ENCODE peak calls at places on chromosomes 16 and 17, in five cellular contexts. One of them, this sample, is unnamed.
A peak's percentile ranks its signal among the peaks of the same experiment; 100 is the strongest.

GRCh38 chr16:4496305-4496704 is 20.1 kb downstream of the HMOX2 start:
- DNase-seq in A549: no peak
- DNase-seq in OCI-LY7: no peak
- DNase-seq in GM23338: no peak
- DNase-seq in MM.1S: no peak
- DNase-seq in this sample: no peak

GRCh38 chr17:73232587-73233373 is 28.9 kb downstream of the CPSF4L start:
- DNase-seq in A549: peak; percentile 55
- DNase-seq in OCI-LY7: peak; percentile 58
- DNase-seq in GM23338: peak; percentile 63
- DNase-seq in MM.1S: peak; percentile 53
- DNase-seq in this sample: no peak

GRCh38 chr17:7435676-7436555 is 681 bp downstream of the TMEM102 start:
- DNase-seq in A549: peak; percentile 59
- DNase-seq in OCI-LY7: peak; percentile 83
- DNase-seq in GM23338: peak; percentile 80
- DNase-seq in MM.1S: peak; percentile 52
- DNase-seq in this sample: peak; percentile 35

GRCh38 chr17:45299311-45299710 is 17.5 kb downstream of the MAP3K14 start:
- DNase-seq in A549: no peak
- DNase-seq in OCI-LY7: peak; percentile 34
- DNase-seq in GM23338: no peak
- DNase-seq in MM.1S: no peak
- DNase-seq in this sample: no peak

GRCh38 chr16:80806957-80807356 is 2.6 kb upstream of the CDYL2 start:
- DNase-seq in A549: no peak
- DNase-seq in OCI-LY7: no peak
- DNase-seq in GM23338: no peak
- DNase-seq in MM.1S: no peak
- DNase-seq in this sample: no peak

GRCh38 chr16:73019456-73020362 is 28.2 kb downstream of the ZFHX3 start:
- DNase-seq in A549: peak; percentile 87
- DNase-seq in OCI-LY7: no peak
- DNase-seq in GM23338: no peak
- DNase-seq in MM.1S: no peak
- DNase-seq in this sample: no peak

GRCh38 chr16:56911771-56912541 is 20.0 kb upstream of the HERPUD1 start:
- DNase-seq in A549: no peak
- DNase-seq in OCI-LY7: peak; percentile 88
- DNase-seq in GM23338: no peak
- DNase-seq in MM.1S: peak; percentile 75
- DNase-seq in this sample: no peak

GRCh38 chr17:58344047-58344790 is 7.8 kb downstream of the SUPT4H1 start:
- DNase-seq in A549: no peak
- DNase-seq in OCI-LY7: peak; percentile 95
- DNase-seq in GM23338: no peak
- DNase-seq in MM.1S: peak; percentile 99
- DNase-seq in this sample: peak; percentile 89

GRCh38 chr17:18008496-18009268 is 30.3 kb downstream of the ATPAF2 start:
- DNase-seq in A549: no peak
- DNase-seq in OCI-LY7: no peak
- DNase-seq in GM23338: no peak
- DNase-seq in MM.1S: no peak
- DNase-seq in this sample: no peak

GRCh38 chr17:57009737-57010445 is 32.0 kb downstream of the SCPEP1 start:
- DNase-seq in A549: peak; percentile 79
- DNase-seq in OCI-LY7: peak; percentile 81
- DNase-seq in GM23338: peak; percentile 92
- DNase-seq in MM.1S: peak; percentile 53
- DNase-seq in this sample: peak; percentile 23

GRCh38 chr16:70638814-70639792 is 7.3 kb upstream of the IL34 start:
- DNase-seq in A549: no peak
- DNase-seq in OCI-LY7: no peak
- DNase-seq in GM23338: no peak
- DNase-seq in MM.1S: peak; percentile 73
- DNase-seq in this sample: no peak

GRCh38 chr16:84813141-84813933 is 6.4 kb upstream of the CRISPLD2 start:
- DNase-seq in A549: no peak
- DNase-seq in OCI-LY7: no peak
- DNase-seq in GM23338: no peak
- DNase-seq in MM.1S: no peak
- DNase-seq in this sample: no peak

GRCh38 chr17:8599351-8600011 is 31.0 kb downstream of the MYH10 start:
- DNase-seq in A549: no peak
- DNase-seq in OCI-LY7: no peak
- DNase-seq in GM23338: no peak
- DNase-seq in MM.1S: no peak
- DNase-seq in this sample: no peak

GRCh38 chr17:46964315-46965265 is 14.5 kb downstream of the RPRML start:
- DNase-seq in A549: no peak
- DNase-seq in OCI-LY7: no peak
- DNase-seq in GM23338: peak; percentile 72
- DNase-seq in MM.1S: no peak
- DNase-seq in this sample: no peak

GRCh38 chr16:75591001-75591852 is 25.0 kb downstream of the GABARAPL2 start:
- DNase-seq in A549: no peak
- DNase-seq in OCI-LY7: no peak
- DNase-seq in GM23338: peak; percentile 45
- DNase-seq in MM.1S: no peak
- DNase-seq in this sample: no peak

GRCh38 chr16:67546761-67547422 is 15.4 kb upstream of the CTCF start:
- DNase-seq in A549: peak; percentile 85
- DNase-seq in OCI-LY7: peak; percentile 90
- DNase-seq in GM23338: peak; percentile 89
- DNase-seq in MM.1S: peak; percentile 78
- DNase-seq in this sample: peak; percentile 65

GRCh38 chr17:78131172-78132085 is 858 bp downstream of the TMC8 start:
- DNase-seq in A549: no peak
- DNase-seq in OCI-LY7: peak; percentile 70
- DNase-seq in GM23338: no peak
- DNase-seq in MM.1S: peak; percentile 35
- DNase-seq in this sample: peak; percentile 44

GRCh38 chr17:58337126-58337599 is 8.6 kb upstream of the TSPOAP1 start:
- DNase-seq in A549: no peak
- DNase-seq in OCI-LY7: peak; percentile 81
- DNase-seq in GM23338: peak; percentile 17
- DNase-seq in MM.1S: peak; percentile 50
- DNase-seq in this sample: no peak

GRCh38 chr17:81644976-81645952 is 8.3 kb downstream of the TSPAN10 start:
- DNase-seq in A549: no peak
- DNase-seq in OCI-LY7: no peak
- DNase-seq in GM23338: no peak
- DNase-seq in MM.1S: no peak
- DNase-seq in this sample: no peak

GRCh38 chr16:69940676-69941075 is 10.5 kb upstream of the CLEC18A start:
- DNase-seq in A549: no peak
- DNase-seq in OCI-LY7: no peak
- DNase-seq in GM23338: no peak
- DNase-seq in MM.1S: no peak
- DNase-seq in this sample: no peak

GRCh38 chr17:68981288-68981687 is 26.1 kb upstream of the ABCA8 start:
- DNase-seq in A549: no peak
- DNase-seq in OCI-LY7: no peak
- DNase-seq in GM23338: no peak
- DNase-seq in MM.1S: peak; percentile 53
- DNase-seq in this sample: no peak

GRCh38 chr17:38428150-38428642 is at the start of gene ARHGAP23:
- DNase-seq in A549: peak; percentile 60
- DNase-seq in OCI-LY7: peak; percentile 51
- DNase-seq in GM23338: peak; percentile 77
- DNase-seq in MM.1S: peak; percentile 74
- DNase-seq in this sample: peak; percentile 38

GRCh38 chr16:81778861-81779539 is at the start of gene PLCG2:
- DNase-seq in A549: peak; percentile 67
- DNase-seq in OCI-LY7: peak; percentile 85
- DNase-seq in GM23338: peak; percentile 85
- DNase-seq in MM.1S: peak; percentile 66
- DNase-seq in this sample: peak; percentile 16

GRCh38 chr17:59825533-59826316 is 67.0 kb downstream of the TUBD1 start:
- DNase-seq in A549: no peak
- DNase-seq in OCI-LY7: no peak
- DNase-seq in GM23338: no peak
- DNase-seq in MM.1S: no peak
- DNase-seq in this sample: no peak

GRCh38 chr17:62653831-62654829 is 26.7 kb downstream of the MRC2 start:
- DNase-seq in A549: no peak
- DNase-seq in OCI-LY7: no peak
- DNase-seq in GM23338: no peak
- DNase-seq in MM.1S: no peak
- DNase-seq in this sample: no peak

GRCh38 chr17:8118769-8119574 is 658 bp upstream of the ALOXE3 start:
- DNase-seq in A549: peak; percentile 90
- DNase-seq in OCI-LY7: peak; percentile 89
- DNase-seq in GM23338: peak; percentile 91
- DNase-seq in MM.1S: peak; percentile 85
- DNase-seq in this sample: peak; percentile 68

GRCh38 chr17:46818929-46819859 is 702 bp upstream of the WNT3 start:
- DNase-seq in A549: no peak
- DNase-seq in OCI-LY7: no peak
- DNase-seq in GM23338: peak; percentile 92
- DNase-seq in MM.1S: no peak
- DNase-seq in this sample: no peak

GRCh38 chr17:61160789-61161440 is 238.7 kb upstream of the TBX2 start:
- DNase-seq in A549: no peak
- DNase-seq in OCI-LY7: no peak
- DNase-seq in GM23338: no peak
- DNase-seq in MM.1S: no peak
- DNase-seq in this sample: no peak

GRCh38 chr16:66462912-66463311 is 35.8 kb downstream of the BEAN1 start:
- DNase-seq in A549: no peak
- DNase-seq in OCI-LY7: no peak
- DNase-seq in GM23338: no peak
- DNase-seq in MM.1S: no peak
- DNase-seq in this sample: no peak

GRCh38 chr17:41777157-41777578 is 9.3 kb downstream of the JUP start:
- DNase-seq in A549: peak; percentile 77
- DNase-seq in OCI-LY7: no peak
- DNase-seq in GM23338: peak; percentile 54
- DNase-seq in MM.1S: no peak
- DNase-seq in this sample: no peak
- H3K4me3 ChIP-seq in A549: peak overlapping the region; percentile 8
- H3K4me3 ChIP-seq in OCI-LY7: no peak overlapping the region
- H3K4me3 ChIP-seq in GM23338: no peak overlapping the region
- H3K4me3 ChIP-seq in MM.1S: no peak overlapping the region
- H3K4me3 ChIP-seq in this sample: no peak overlapping the region

DNA sequence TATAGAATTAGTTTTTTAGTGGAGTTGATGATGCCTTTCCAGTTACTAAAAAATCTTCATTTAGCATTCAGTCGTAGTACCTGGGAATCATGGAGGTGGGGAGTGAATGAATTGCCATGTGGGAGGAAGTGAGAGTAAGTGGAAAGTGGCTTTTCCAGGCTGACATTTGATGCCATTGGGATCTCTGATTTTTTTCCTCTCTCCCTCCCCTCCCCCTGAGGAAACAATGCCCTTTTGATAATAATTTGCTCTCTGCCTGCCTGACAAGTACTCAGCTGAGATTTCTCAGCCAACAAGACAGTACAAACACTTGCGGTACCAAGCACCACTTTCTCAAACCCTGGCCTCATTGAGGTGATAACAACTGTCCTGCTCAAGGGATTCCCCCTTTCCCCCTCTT is 2.2 kb downstream of the UBE2Z start:
- DNase-seq in A549: no peak
- DNase-seq in OCI-LY7: no peak
- DNase-seq in GM23338: no peak
- DNase-seq in MM.1S: no peak
- DNase-seq in this sample: no peak
- H3K27ac ChIP-seq in A549: peak overlapping the region; percentile 94
- H3K27ac ChIP-seq in OCI-LY7: no peak overlapping the region
- H3K27ac ChIP-seq in GM23338: peak overlapping the region; percentile 50
- H3K27ac ChIP-seq in MM.1S: no peak overlapping the region
- H3K27ac ChIP-seq in this sample: peak overlapping the region; percentile 42

GRCh38 chr17:44216173-44216572 is 3.3 kb downstream of the UBTF start:
- DNase-seq in A549: no peak
- DNase-seq in OCI-LY7: peak; percentile 88
- DNase-seq in GM23338: no peak
- DNase-seq in MM.1S: no peak
- DNase-seq in this sample: no peak
- H3K4me1 ChIP-seq in A549: peaks cover 11% of the 10 kb centered on the region
- H3K4me1 ChIP-seq in OCI-LY7: peaks cover 34% of the 10 kb centered on the region
- H3K4me1 ChIP-seq in GM23338: peaks cover 6% of the 10 kb centered on the region
- H3K4me1 ChIP-seq in MM.1S: peaks cover 23% of the 10 kb centered on the region
- H3K4me1 ChIP-seq in this sample: peaks cover 42% of the 10 kb centered on the region

DNA sequence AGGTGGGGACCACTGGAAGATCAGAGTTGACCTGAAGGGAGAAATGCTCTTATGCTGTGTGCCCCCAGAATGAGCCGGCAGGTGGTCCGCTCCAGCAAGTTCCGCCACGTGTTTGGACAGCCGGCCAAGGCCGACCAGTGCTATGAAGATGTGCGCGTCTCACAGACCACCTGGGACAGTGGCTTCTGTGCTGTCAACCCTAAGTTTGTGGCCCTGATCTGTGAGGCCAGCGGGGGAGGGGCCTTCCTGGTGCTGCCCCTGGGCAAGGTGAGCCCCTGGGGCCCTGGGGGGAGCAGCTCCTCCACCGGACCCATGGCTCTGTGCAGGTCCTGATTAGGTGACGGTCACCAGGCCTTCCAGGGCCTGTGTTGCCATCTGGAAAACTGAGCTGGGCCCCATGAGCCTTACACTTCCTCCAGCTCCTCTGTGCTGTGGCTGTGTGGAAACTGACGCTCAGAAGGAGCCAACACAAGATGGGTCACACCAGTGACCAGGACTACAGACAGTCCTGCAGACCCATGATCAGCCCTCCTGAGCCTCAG is 1.8 kb downstream of the CORO1A start:
- DNase-seq in A549: no peak
- DNase-seq in OCI-LY7: peak; percentile 80
- DNase-seq in GM23338: no peak
- DNase-seq in MM.1S: peak; percentile 24
- DNase-seq in this sample: no peak
- H3K4me3 ChIP-seq in A549: no peak overlapping the region
- H3K4me3 ChIP-seq in OCI-LY7: peak overlapping the region; percentile 86
- H3K4me3 ChIP-seq in GM23338: no peak overlapping the region
- H3K4me3 ChIP-seq in MM.1S: peak overlapping the region; percentile 98
- H3K4me3 ChIP-seq in this sample: peak overlapping the region; percentile 97

This sample was measured in effector memory CD4-positive, alpha-beta T cell.